ENCODE peak calls at places on chromosome 16, in seven cellular contexts. T is fibroblast of mammary gland; H is left kidney; K is NCI-H1436; U is effector memory CD8-positive, alpha-beta T cell; G is GM12865; V is sigmoid colon. Y is an unnamed sample.

GRCh38 chr16:63981639-63982038 is 1140.2 kb downstream of the CDH11 start:
- DNase-seq in V (no peak), U (no peak), G (no peak), T (no peak), H (peak), K (no peak), Y (no peak)

GRCh38 chr16:30108059-30108855 is 5.1 kb downstream of the GDPD3 start:
- DNase-seq in K (no peak), V (no peak), T (no peak), U (no peak), H (no peak), G (no peak), Y (no peak)

GRCh38 chr16:80723091-80723490 is 81.3 kb downstream of the CDYL2 start:
- DNase-seq in H (no peak), G (no peak), V (no peak), U (no peak), T (no peak), K (no peak), Y (no peak)

GRCh38 chr16:84478172-84478948 is 26.1 kb downstream of the MEAK7 start:
- DNase-seq in T (peak), H (peak), K (no peak), V (no peak), U (no peak), G (no peak), Y (no peak)

GRCh38 chr16:69830534-69831211 is 68.5 kb downstream of the WWP2 start:
- DNase-seq in H (no peak), U (no peak), T (no peak), K (no peak), G (no peak), V (no peak), Y (no peak)

GRCh38 chr16:24508614-24509013 is 30.8 kb upstream of the RBBP6 start:
- DNase-seq in T (peak), G (no peak), K (no peak), H (no peak), V (no peak), U (no peak), Y (no peak)

GRCh38 chr16:87657621-87658192 is 55.4 kb downstream of the JPH3 start:
- DNase-seq in G (peak), H (no peak), K (no peak), V (no peak), T (peak), U (no peak), Y (no peak)

GRCh38 chr16:11913425-11914079 is 2.2 kb downstream of the GSPT1 start:
- DNase-seq in H (no peak), V (no peak), K (no peak), U (peak), G (peak), T (peak), Y (no peak)

GRCh38 chr16:62715701-62716100 is 679.5 kb upstream of the CDH8 start:
- DNase-seq in V (no peak), H (no peak), U (no peak), T (no peak), K (no peak), G (no peak), Y (no peak)

GRCh38 chr16:2675021-2675420 is 7.3 kb upstream of the KCTD5 start:
- DNase-seq in U (no peak), V (peak), G (no peak), T (no peak), H (no peak), K (no peak), Y (no peak)

GRCh38 chr16:71402674-71403073 is 39.2 kb downstream of the TLE7 start:
- DNase-seq in U (no peak), V (no peak), G (no peak), H (no peak), T (no peak), K (no peak), Y (no peak)

GRCh38 chr16:68197250-68197649 is 38.7 kb downstream of the ESRP2 start:
- DNase-seq in U (no peak), G (no peak), K (no peak), V (no peak), H (peak), T (peak), Y (no peak)

GRCh38 chr16:84382396-84382795 is 14.1 kb downstream of the ATP2C2 start:
- DNase-seq in G (no peak), V (no peak), U (no peak), K (no peak), H (no peak), T (no peak), Y (no peak)

GRCh38 chr16:83402160-83402794 is 405.5 kb upstream of the HSBP1 start:
- DNase-seq in V (no peak), K (no peak), G (no peak), T (peak), U (no peak), H (no peak), Y (no peak)

GRCh38 chr16:47574091-47575054 is 113.2 kb downstream of the PHKB start:
- DNase-seq in T (peak), G (peak), K (no peak), H (peak), V (no peak), U (no peak), Y (no peak)

GRCh38 chr16:50260206-50261159 is 5.9 kb upstream of the ADCY7 start:
- DNase-seq in G (no peak), K (no peak), T (no peak), V (peak), U (no peak), H (no peak), Y (no peak)

GRCh38 chr16:84959784-84960417 is 51.4 kb downstream of the ZDHHC7 start:
- DNase-seq in K (no peak), G (no peak), T (no peak), U (no peak), H (no peak), V (no peak), Y (no peak)

GRCh38 chr16:1674751-1675664 is 3.1 kb upstream of the JPT2 start:
- DNase-seq in V (no peak), K (no peak), T (peak), G (no peak), H (no peak), U (no peak), Y (no peak)

GRCh38 chr16:75148311-75149195 is at the start of gene ZFP1:
- DNase-seq in V (peak), U (peak), H (peak), G (peak), K (peak), T (peak), Y (peak)

GRCh38 chr16:68760671-68761275 is 23.7 kb downstream of the CDH1 start:
- DNase-seq in G (peak), V (no peak), K (no peak), T (peak), H (no peak), U (no peak), Y (no peak)

GRCh38 chr16:66489818-66490217 is 60.1 kb downstream of the TK2 start:
- DNase-seq in K (no peak), G (no peak), H (no peak), V (peak), T (no peak), U (no peak), Y (no peak)

GRCh38 chr16:82083710-82084353 is 48.8 kb downstream of the HSD17B2 start:
- DNase-seq in V (no peak), U (no peak), K (no peak), T (no peak), H (no peak), G (no peak), Y (no peak)

Y was measured in D341Med.